ENCODE peak calls at places on chromosomes 16 and 17, in four cellular contexts. H is T-helper 2 cell, Z is osteocyte, B is upper lobe of right lung. P is an unnamed sample.

GRCh38 chr16:9053006-9053601 is 38.3 kb upstream of the HAPSTR1 start:
- DNase-seq in H (no peak), Z (peak), B (peak), P (no peak)

GRCh38 chr16:16915771-16916170 is 536.8 kb downstream of the NPIPA7 start:
- DNase-seq in H (no peak), Z (no peak), B (no peak), P (no peak)

GRCh38 chr17:351875-352420 is 659 bp downstream of the RPH3AL start:
- DNase-seq in H (no peak), Z (no peak), B (no peak), P (peak)

GRCh38 chr16:83926726-83927397 is 26.2 kb upstream of the OSGIN1 start:
- DNase-seq in H (peak), Z (peak), B (peak), P (peak)

GRCh38 chr17:15180121-15180561 is 85.0 kb downstream of the PMP22 start:
- DNase-seq in H (no peak), Z (no peak), B (no peak), P (no peak)

GRCh38 chr17:82101301-82101715 is 3.3 kb upstream of the FASN start:
- DNase-seq in H (no peak), Z (no peak), B (no peak), P (no peak)

GRCh38 chr17:58513391-58513912 is 986 bp downstream of the MTMR4 start:
- DNase-seq in H (no peak), Z (no peak), B (no peak), P (no peak)

GRCh38 chr16:69890114-69890890 is 60.8 kb upstream of the CLEC18A start:
- DNase-seq in H (no peak), Z (peak), B (no peak), P (no peak)

GRCh38 chr16:90031931-90032663 is 12.8 kb upstream of the DBNDD1 start:
- DNase-seq in H (no peak), Z (no peak), B (no peak), P (no peak)

GRCh38 chr17:67290994-67291362 is 46.0 kb upstream of the HELZ start:
- DNase-seq in H (no peak), Z (no peak), B (no peak), P (no peak)

GRCh38 chr17:66855204-66855603 is 20.3 kb downstream of the CACNG5 start:
- DNase-seq in H (no peak), Z (no peak), B (no peak), P (no peak)

GRCh38 chr16:1261131-1261917 is 5.5 kb downstream of the TPSD1 start:
- DNase-seq in H (no peak), Z (no peak), B (no peak), P (no peak)

GRCh38 chr16:50744911-50745310 is 3.0 kb downstream of the CYLD start:
- DNase-seq in H (no peak), Z (no peak), B (no peak), P (no peak)

GRCh38 chr16:12002447-12003006 is 26.0 kb downstream of the SNX29 start:
- DNase-seq in H (no peak), Z (no peak), B (no peak), P (no peak)

GRCh38 chr17:3813171-3813570 is 12.2 kb upstream of the ITGAE start:
- DNase-seq in H (no peak), Z (no peak), B (no peak), P (no peak)

GRCh38 chr16:81939164-81940067 is 71.9 kb downstream of the SDR42E1 start:
- DNase-seq in H (no peak), Z (no peak), B (no peak), P (no peak)

GRCh38 chr17:37422971-37423625 is 16.4 kb downstream of the TADA2A start:
- DNase-seq in H (no peak), Z (no peak), B (no peak), P (no peak)

GRCh38 chr17:42655528-42655927 is 3.6 kb upstream of the TUBG2 start:
- DNase-seq in H (no peak), Z (no peak), B (no peak), P (no peak)

GRCh38 chr16:88838566-88838965 is 18.2 kb downstream of the GALNS start:
- DNase-seq in H (no peak), Z (no peak), B (no peak), P (no peak)

GRCh38 chr16:31138621-31139578 is 3.4 kb upstream of the PRSS8 start:
- DNase-seq in H (no peak), Z (no peak), B (peak), P (no peak)

P was measured in spleen.